ENCODE peak calls at places on chromosomes 12 and 14, in seven cellular contexts. One of them, this sample, is unnamed.

GRCh38 chr14:99615497-99616245 is 11.7 kb upstream of the CCDC85C start:
- DNase-seq in HepG2: no peak
- DNase-seq in ovary: no peak
- DNase-seq in uterus: no peak
- DNase-seq in suprapubic skin: no peak
- DNase-seq in stomach: no peak
- DNase-seq in A549: no peak
- DNase-seq in this sample: no peak

GRCh38 chr14:32343926-32344430 is 14.9 kb downstream of the AKAP6 start:
- DNase-seq in stomach: no peak
- DNase-seq in HepG2: no peak
- DNase-seq in suprapubic skin: no peak
- DNase-seq in ovary: no peak
- DNase-seq in uterus: no peak
- DNase-seq in A549: no peak
- DNase-seq in this sample: no peak

GRCh38 chr12:53055471-53056266 is 5.8 kb downstream of the TNS2 start:
- DNase-seq in uterus: no peak
- DNase-seq in ovary: peak; percentile 50
- DNase-seq in suprapubic skin: no peak
- DNase-seq in stomach: no peak
- DNase-seq in A549: no peak
- DNase-seq in HepG2: no peak
- DNase-seq in this sample: no peak

GRCh38 chr12:103851127-103851526 is 10.1 kb upstream of the NT5DC3 start:
- DNase-seq in stomach: no peak
- DNase-seq in ovary: no peak
- DNase-seq in uterus: no peak
- DNase-seq in suprapubic skin: no peak
- DNase-seq in HepG2: no peak
- DNase-seq in A549: no peak
- DNase-seq in this sample: no peak

GRCh38 chr12:121578230-121579189 is 2.3 kb downstream of the KDM2B start:
- DNase-seq in uterus: peak; percentile 50
- DNase-seq in suprapubic skin: no peak
- DNase-seq in A549: no peak
- DNase-seq in ovary: peak; percentile 60
- DNase-seq in HepG2: no peak
- DNase-seq in stomach: no peak
- DNase-seq in this sample: no peak

GRCh38 chr12:26713885-26714383 is 119.1 kb downstream of the ITPR2 start:
- DNase-seq in ovary: no peak
- DNase-seq in stomach: no peak
- DNase-seq in A549: no peak
- DNase-seq in suprapubic skin: no peak
- DNase-seq in HepG2: no peak
- DNase-seq in uterus: no peak
- DNase-seq in this sample: no peak

GRCh38 chr12:93167331-93167730 is 210.4 kb upstream of the NUDT4 start:
- DNase-seq in ovary: no peak
- DNase-seq in A549: no peak
- DNase-seq in HepG2: no peak
- DNase-seq in uterus: no peak
- DNase-seq in suprapubic skin: no peak
- DNase-seq in stomach: no peak
- DNase-seq in this sample: no peak

GRCh38 chr14:22664261-22664660 is 20.1 kb upstream of the OR6J1 start:
- DNase-seq in HepG2: peak; percentile 58
- DNase-seq in ovary: no peak
- DNase-seq in uterus: no peak
- DNase-seq in A549: peak; percentile 57
- DNase-seq in suprapubic skin: no peak
- DNase-seq in stomach: no peak
- DNase-seq in this sample: no peak

GRCh38 chr12:76244298-76244697 is 103.9 kb downstream of the BBS10 start:
- DNase-seq in HepG2: no peak
- DNase-seq in uterus: no peak
- DNase-seq in ovary: no peak
- DNase-seq in stomach: no peak
- DNase-seq in suprapubic skin: no peak
- DNase-seq in A549: no peak
- DNase-seq in this sample: no peak

GRCh38 chr12:90987520-90987919 is 17.3 kb downstream of the EPYC start:
- DNase-seq in HepG2: no peak
- DNase-seq in uterus: no peak
- DNase-seq in ovary: no peak
- DNase-seq in stomach: no peak
- DNase-seq in A549: no peak
- DNase-seq in suprapubic skin: no peak
- DNase-seq in this sample: no peak

GRCh38 chr12:118391836-118392235 is 15.5 kb downstream of the SUDS3 start:
- DNase-seq in HepG2: no peak
- DNase-seq in stomach: no peak
- DNase-seq in ovary: no peak
- DNase-seq in uterus: no peak
- DNase-seq in A549: no peak
- DNase-seq in suprapubic skin: no peak
- DNase-seq in this sample: no peak

GRCh38 chr14:101024686-101025085 is 121.2 kb upstream of the RTL1 start:
- DNase-seq in suprapubic skin: peak; percentile 31
- DNase-seq in ovary: no peak
- DNase-seq in HepG2: no peak
- DNase-seq in stomach: no peak
- DNase-seq in A549: no peak
- DNase-seq in uterus: peak; percentile 1
- DNase-seq in this sample: no peak

GRCh38 chr14:104702673-104703072 is 13.3 kb downstream of the INF2 start:
- DNase-seq in HepG2: no peak
- DNase-seq in uterus: no peak
- DNase-seq in ovary: no peak
- DNase-seq in suprapubic skin: no peak
- DNase-seq in stomach: no peak
- DNase-seq in A549: no peak
- DNase-seq in this sample: no peak

GRCh38 chr12:115261691-115262398 is 577.9 kb upstream of the TBX3 start:
- DNase-seq in uterus: no peak
- DNase-seq in ovary: no peak
- DNase-seq in stomach: no peak
- DNase-seq in suprapubic skin: no peak
- DNase-seq in HepG2: peak; percentile 80
- DNase-seq in A549: peak; percentile 50
- DNase-seq in this sample: no peak

GRCh38 chr14:61178226-61179060 is 102.7 kb downstream of the TMEM30B start:
- DNase-seq in suprapubic skin: no peak
- DNase-seq in uterus: no peak
- DNase-seq in A549: peak; percentile 87
- DNase-seq in stomach: no peak
- DNase-seq in ovary: no peak
- DNase-seq in HepG2: peak; percentile 85
- DNase-seq in this sample: no peak

GRCh38 chr12:67647547-67648305 is 819 bp upstream of the DYRK2 start:
- DNase-seq in uterus: peak; percentile 75
- DNase-seq in suprapubic skin: peak; percentile 87
- DNase-seq in stomach: peak; percentile 74
- DNase-seq in HepG2: peak; percentile 84
- DNase-seq in A549: peak; percentile 93
- DNase-seq in ovary: peak; percentile 74
- DNase-seq in this sample: peak; percentile 88

GRCh38 chr12:67650127-67650495 is 1.6 kb downstream of the DYRK2 start:
- DNase-seq in HepG2: no peak
- DNase-seq in suprapubic skin: no peak
- DNase-seq in uterus: peak; percentile 19
- DNase-seq in A549: no peak
- DNase-seq in stomach: no peak
- DNase-seq in ovary: peak; percentile 35
- DNase-seq in this sample: peak; percentile 54

GRCh38 chr12:67649165-67650126 is 901 bp downstream of the DYRK2 start:
- DNase-seq in ovary: peak; percentile 51
- DNase-seq in suprapubic skin: peak; percentile 84
- DNase-seq in A549: no peak
- DNase-seq in HepG2: no peak
- DNase-seq in uterus: peak; percentile 33
- DNase-seq in stomach: peak; percentile 43
- DNase-seq in this sample: peak; percentile 72

GRCh38 chr12:67647251-67647546 is 1.3 kb upstream of the DYRK2 start:
- DNase-seq in HepG2: no peak
- DNase-seq in uterus: no peak
- DNase-seq in suprapubic skin: no peak
- DNase-seq in stomach: no peak
- DNase-seq in ovary: no peak
- DNase-seq in A549: no peak
- DNase-seq in this sample: no peak

DNA sequence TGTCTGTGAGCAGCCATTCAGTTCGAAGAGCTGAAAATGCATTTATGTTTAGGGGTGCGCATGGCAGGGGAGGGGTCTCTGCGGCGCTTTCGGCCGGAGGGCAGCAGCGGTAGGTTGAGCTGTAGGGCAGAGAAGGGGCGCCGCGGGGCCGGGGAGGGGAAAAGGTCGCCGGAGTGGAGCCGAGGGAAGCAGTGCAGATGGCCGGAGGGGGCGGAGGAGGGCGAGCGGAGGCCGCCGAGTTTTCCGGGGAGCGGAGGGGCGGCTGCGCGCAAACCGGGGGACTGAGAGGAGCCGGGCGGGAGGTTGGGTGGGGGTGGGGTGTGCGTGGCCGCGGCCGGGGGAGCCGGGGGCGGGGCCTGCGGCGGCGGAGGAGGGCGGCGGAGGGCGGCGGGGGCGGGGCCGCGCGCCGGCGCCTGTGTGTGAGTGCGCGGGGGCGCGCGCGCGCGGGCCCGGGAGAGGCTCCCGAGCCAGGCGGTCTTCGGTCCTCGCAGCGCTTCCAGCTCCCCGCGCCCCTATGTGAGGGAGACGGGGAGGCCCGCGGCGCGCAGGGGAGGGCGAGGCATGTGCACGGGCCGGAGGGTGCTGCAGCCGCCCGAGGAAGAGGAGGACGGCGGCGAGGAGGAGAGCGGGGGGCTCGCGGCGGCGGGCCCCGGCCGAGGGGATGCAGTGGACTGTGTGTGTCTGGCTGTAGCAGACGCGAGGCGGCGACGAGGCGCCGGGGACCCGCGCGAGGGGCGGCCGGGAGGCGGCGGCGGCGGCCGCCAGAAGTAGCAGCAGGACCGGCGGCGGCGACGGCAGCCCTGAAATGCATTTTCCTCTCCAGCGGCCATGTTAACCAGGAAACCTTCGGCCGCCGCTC is at the start of gene DYRK2:
- DNase-seq in uterus: peak; percentile 74
- DNase-seq in suprapubic skin: peak; percentile 84
- DNase-seq in A549: peak; percentile 79
- DNase-seq in HepG2: peak; percentile 29
- DNase-seq in ovary: peak; percentile 83
- DNase-seq in stomach: peak; percentile 82
- DNase-seq in this sample: peak; percentile 90
- TF ChIP-seq POLR2A in uterus: peak; percentile 83
- TF ChIP-seq POLR2A in suprapubic skin: peak; percentile 68
- TF ChIP-seq POLR2A in A549: peak; percentile 93
- TF ChIP-seq POLR2A in HepG2: peak; percentile 69
- TF ChIP-seq POLR2A in ovary: peak; percentile 62
- TF ChIP-seq POLR2A in stomach: no peak
- TF ChIP-seq POLR2A in this sample: peak; percentile 92

DNA sequence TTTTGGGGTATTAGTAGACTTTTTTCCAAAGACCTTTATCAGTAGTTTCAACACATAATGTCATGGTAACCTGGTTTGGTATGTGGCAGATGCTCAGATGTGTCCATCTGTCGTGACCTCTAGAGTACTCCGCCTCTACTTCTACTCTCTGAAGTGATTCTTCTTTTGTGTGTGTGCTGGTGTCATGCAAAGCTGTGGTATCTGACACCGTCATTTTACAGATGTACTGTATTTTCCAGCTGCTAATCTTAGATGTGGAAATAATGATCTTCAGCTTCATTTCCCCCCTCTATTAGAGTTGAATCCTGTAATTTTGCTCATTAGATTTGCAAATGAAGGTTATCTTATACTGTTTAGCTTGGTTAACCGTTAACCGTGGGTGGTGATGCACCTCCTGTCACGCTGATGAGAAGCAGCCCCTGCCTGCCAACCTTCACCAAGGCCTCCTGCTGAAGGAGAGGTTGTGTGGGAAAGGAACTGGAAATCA is 222.4 kb upstream of the AMIGO2 start:
- DNase-seq in stomach: no peak
- DNase-seq in HepG2: no peak
- DNase-seq in suprapubic skin: no peak
- DNase-seq in ovary: no peak
- DNase-seq in uterus: peak; percentile 38
- DNase-seq in A549: peak; percentile 54
- DNase-seq in this sample: no peak
- H3K4me3 ChIP-seq in stomach: no peak overlapping the region
- H3K4me3 ChIP-seq in HepG2: no peak overlapping the region
- H3K4me3 ChIP-seq in suprapubic skin: no peak overlapping the region
- H3K4me3 ChIP-seq in ovary: no peak overlapping the region
- H3K4me3 ChIP-seq in uterus: no peak overlapping the region
- H3K4me3 ChIP-seq in A549: no peak overlapping the region
- H3K4me3 ChIP-seq in this sample: no peak overlapping the region

DNA sequence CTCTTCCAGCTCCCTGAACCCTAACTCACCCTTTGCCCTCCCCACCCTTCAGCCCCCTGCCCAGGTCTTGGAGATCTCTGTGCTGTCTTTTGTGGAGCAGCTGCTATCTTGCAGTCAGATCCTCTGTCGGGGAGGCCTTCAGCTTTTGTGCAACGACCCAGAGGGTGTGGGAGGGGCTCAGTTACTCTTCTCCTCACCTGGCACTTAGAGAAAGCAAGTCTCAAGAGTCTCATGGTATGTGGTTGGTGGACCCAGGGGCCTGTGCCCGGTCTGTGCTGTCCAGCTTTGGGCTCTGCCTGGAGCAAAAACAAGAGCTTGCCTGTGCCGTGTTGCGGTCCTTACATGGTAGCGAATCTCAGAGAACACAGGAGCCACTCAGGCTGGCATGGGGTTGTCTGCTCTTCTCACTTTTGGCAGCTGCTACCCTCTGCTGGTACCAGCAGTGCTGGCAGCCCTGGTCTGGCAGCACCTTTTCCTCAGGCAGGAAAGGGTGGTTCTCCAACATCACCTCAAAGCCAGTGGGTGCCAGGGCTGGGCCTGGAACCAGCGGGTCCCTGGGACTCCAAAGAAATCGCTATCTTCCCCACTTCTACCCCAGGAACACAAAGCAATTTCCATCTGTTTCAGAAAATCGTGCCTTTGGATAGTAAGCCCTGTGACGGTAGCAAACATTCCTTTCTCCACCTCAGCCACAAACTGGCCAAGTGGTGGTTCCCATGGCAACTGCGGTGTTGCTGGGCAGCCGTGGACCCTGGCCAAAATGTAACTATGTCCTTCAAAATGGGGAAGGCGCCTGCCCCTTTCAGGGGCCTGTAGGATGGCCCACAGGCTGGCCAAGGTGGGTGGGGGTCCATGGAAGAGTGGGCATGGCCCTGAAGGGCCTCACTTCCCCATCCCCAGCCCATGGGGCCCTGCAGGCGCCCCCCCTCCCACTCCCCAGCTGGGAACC is 90.0 kb downstream of the RIN3 start:
- DNase-seq in A549: peak; percentile 46
- DNase-seq in stomach: no peak
- DNase-seq in ovary: peak; percentile 44
- DNase-seq in uterus: no peak
- DNase-seq in HepG2: no peak
- DNase-seq in suprapubic skin: no peak
- DNase-seq in this sample: no peak
- H3K4me1 ChIP-seq in A549: peaks cover 59% of the 10 kb centered on the region
- H3K4me1 ChIP-seq in stomach: peaks cover 33% of the 10 kb centered on the region
- H3K4me1 ChIP-seq in ovary: peaks cover 5% of the 10 kb centered on the region
- H3K4me1 ChIP-seq in uterus: no peaks in the 10 kb centered on the region
- H3K4me1 ChIP-seq in HepG2: no peaks in the 10 kb centered on the region
- H3K4me1 ChIP-seq in suprapubic skin: peaks cover 4% of the 10 kb centered on the region
- H3K4me1 ChIP-seq in this sample: peaks cover 18% of the 10 kb centered on the region

GRCh38 chr14:63205850-63206249 is 1.6 kb downstream of the RHOJ start:
- DNase-seq in suprapubic skin: no peak
- DNase-seq in uterus: no peak
- DNase-seq in stomach: no peak
- DNase-seq in A549: no peak
- DNase-seq in ovary: no peak
- DNase-seq in HepG2: no peak
- DNase-seq in this sample: no peak
- TF ChIP-seq POLR2A in suprapubic skin: no peak
- TF ChIP-seq POLR2A in uterus: no peak
- TF ChIP-seq POLR2A in stomach: no peak
- TF ChIP-seq POLR2A in A549: no peak
- TF ChIP-seq POLR2A in ovary: no peak
- TF ChIP-seq POLR2A in HepG2: no peak
- TF ChIP-seq POLR2A in this sample: no peak

This sample was measured in Peyer's patch.